ENCODE peak calls at places on chromosomes 4 and X, in five cellular contexts. J, N, D, U and Z are unnamed samples.

GRCh38 chr4:185993328-185993973 is 75.5 kb upstream of the TLR3 start:
- DNase-seq in J (no peak), U (no peak), D (no peak), N (no peak), Z (no peak)

GRCh38 chr4:166078383-166078782 is 205.3 kb downstream of the TLL1 start:
- DNase-seq in N (no peak), U (no peak), D (no peak), J (no peak), Z (no peak)

GRCh38 chr4:80016506-80016905 is 56.5 kb downstream of the ANTXR2 start:
- DNase-seq in J (no peak), U (no peak), D (peak), N (peak), Z (no peak)

GRCh38 chr4:24973471-24974251 is 57.1 kb downstream of the LGI2 start:
- DNase-seq in J (peak), N (no peak), U (no peak), D (peak), Z (no peak)

GRCh38 chr4:111213520-111213919 is 590.6 kb upstream of the PITX2 start:
- DNase-seq in N (no peak), U (no peak), J (no peak), D (no peak), Z (no peak)

GRCh38 chr4:113905301-113905700 is 74.1 kb downstream of the ARSJ start:
- DNase-seq in U (no peak), J (no peak), D (no peak), N (no peak), Z (no peak)

GRCh38 chrX:11478971-11479370 is 185.8 kb downstream of the AMELX start:
- DNase-seq in J (no peak), U (no peak), N (peak), D (no peak), Z (no peak)

GRCh38 chrX:10761447-10761846 is 141.1 kb upstream of the MID1 start:
- DNase-seq in N (no peak), J (no peak), D (no peak), U (no peak), Z (no peak)

GRCh38 chrX:115255003-115255402 is 21.1 kb upstream of the LRCH2 start:
- DNase-seq in J (no peak), U (no peak), D (no peak), N (no peak), Z (no peak)

GRCh38 chrX:120145295-120145925 is 13.0 kb upstream of the RHOXF2 start:
- DNase-seq in J (no peak), N (no peak), U (no peak), D (no peak), Z (no peak)

GRCh38 chr4:25919676-25920075 is 5.7 kb downstream of the SMIM20 start:
- DNase-seq in D (no peak), N (no peak), J (peak), U (no peak), Z (no peak)

GRCh38 chrX:72685810-72686465 is 28.2 kb downstream of the PHKA1 start:
- DNase-seq in D (no peak), J (no peak), N (peak), U (no peak), Z (peak)

GRCh38 chr4:87853108-87853507 is 20.3 kb downstream of the MEPE start:
- DNase-seq in J (no peak), U (peak), D (peak), N (peak), Z (no peak)

GRCh38 chrX:103941201-103941975 is 21.0 kb upstream of the TMSB15B start:
- DNase-seq in U (peak), D (peak), J (no peak), N (peak), Z (no peak)

GRCh38 chr4:152065545-152065944 is 304.7 kb upstream of the GATB start:
- DNase-seq in U (no peak), D (no peak), N (no peak), J (no peak), Z (no peak)

GRCh38 chr4:8285143-8285975 is 15.8 kb downstream of the HTRA3 start:
- DNase-seq in U (no peak), N (no peak), D (peak), J (no peak), Z (no peak)

GRCh38 chr4:100095729-100096595 is 94.3 kb downstream of the DDIT4L start:
- DNase-seq in D (peak), J (peak), U (peak), N (peak), Z (peak)

GRCh38 chr4:21134994-21135393 is 434.7 kb downstream of the PACRGL start:
- DNase-seq in U (peak), J (no peak), N (peak), D (peak), Z (no peak)

GRCh38 chrX:154019061-154019621 is 561 bp downstream of the IRAK1 start:
- DNase-seq in J (no peak), U (peak), D (no peak), N (no peak), Z (no peak)

GRCh38 chr4:175330236-175330635 is 412.1 kb downstream of the ADAM29 start:
- DNase-seq in U (no peak), N (no peak), D (no peak), J (no peak), Z (no peak)

GRCh38 chrX:120690344-120690743 is 60.5 kb upstream of the C1GALT1C1 start:
- DNase-seq in N (no peak), J (no peak), U (no peak), D (no peak), Z (no peak)

GRCh38 chr4:55887594-55887993 is 34.1 kb downstream of the EXOC1 start:
- DNase-seq in J (no peak), D (no peak), U (peak), N (no peak), Z (no peak)

DNA sequence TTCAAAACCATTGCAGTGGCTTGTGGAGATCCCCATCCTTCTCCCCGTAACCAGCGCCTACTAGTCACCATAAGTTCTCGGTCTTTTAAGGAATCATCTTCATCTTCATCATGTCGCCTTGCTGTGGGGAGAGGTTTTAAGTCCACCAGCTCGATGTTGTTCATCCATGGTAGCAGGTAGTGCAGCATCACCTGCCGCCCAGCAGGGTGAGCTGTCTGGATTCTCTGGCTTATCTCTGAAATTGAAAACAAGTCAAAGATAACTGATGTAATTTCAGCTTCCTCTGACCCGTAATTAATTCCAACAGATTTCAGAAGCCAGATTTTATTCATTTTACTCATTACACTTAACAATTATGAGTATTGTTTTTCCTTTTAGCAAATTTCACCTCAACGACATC is 67.4 kb downstream of the ZAR1 start:
- DNase-seq in J (no peak), D (no peak), N (no peak), U (no peak), Z (no peak)
- TF ChIP-seq CTCF in J (no peak), D (peak), N (peak), U (peak), Z (peak)

GRCh38 chrX:69412661-69413060 is 91.5 kb upstream of the NALF2 start:
- DNase-seq in U (no peak), N (no peak), D (no peak), J (no peak), Z (no peak)
- H3K4me3 ChIP-seq in U (no peak), N (no peak), D (no peak), J (no peak), Z (no peak)

DNA sequence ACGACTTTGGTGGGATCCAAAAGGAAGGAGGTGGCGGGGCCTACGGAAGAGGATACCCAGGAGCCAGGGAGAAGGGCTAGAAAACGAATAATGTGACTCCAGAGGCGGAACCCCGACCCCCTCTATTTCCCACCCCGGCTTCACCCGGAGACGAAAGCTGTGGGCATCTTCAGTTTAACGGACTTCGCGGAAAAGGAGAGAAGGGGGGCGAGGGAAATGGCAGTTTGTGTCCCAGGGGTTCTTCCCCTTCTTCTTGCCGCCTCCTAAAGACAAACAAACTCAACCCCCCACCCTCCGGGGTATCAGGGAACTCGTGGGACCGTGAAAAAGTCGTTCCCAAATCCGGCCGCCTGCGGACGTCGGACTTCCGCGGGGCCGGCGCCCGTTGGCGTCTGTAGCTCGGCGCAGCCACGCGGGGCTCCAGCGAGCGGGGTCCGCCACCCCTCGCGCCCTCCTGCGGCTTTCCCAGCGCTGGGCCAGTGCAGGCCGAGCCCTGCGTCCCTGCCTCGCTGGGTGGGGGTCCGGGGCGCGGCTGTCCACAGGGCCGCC is 3.6 kb upstream of the LEF1 start:
- DNase-seq in N (no peak), J (no peak), U (peak), D (no peak), Z (no peak)
- TF ChIP-seq CTCF in N (no peak), J (peak), U (peak), D (no peak), Z (no peak)

GRCh38 chr4:153788419-153789276 is at the start of gene SFRP2:
- DNase-seq in D (no peak), U (peak), N (no peak), J (no peak), Z (no peak)

GRCh38 chr4:153785830-153786721 is 2.8 kb downstream of the SFRP2 start:
- DNase-seq in N (peak), U (peak), D (no peak), J (no peak), Z (no peak)

GRCh38 chr4:153789741-153790651 is 1.1 kb upstream of the SFRP2 start:
- DNase-seq in U (peak), J (no peak), N (no peak), D (no peak), Z (no peak)

GRCh38 chr4:153788064-153788418 is 842 bp downstream of the SFRP2 start:
- DNase-seq in U (peak), J (no peak), D (no peak), N (no peak), Z (no peak)

GRCh38 chr4:153787156-153787555 is 1.7 kb downstream of the SFRP2 start:
- DNase-seq in N (no peak), J (no peak), D (no peak), U (peak), Z (no peak)
- H3K4me3 ChIP-seq in N (no peak), J (no peak), D (peak), U (peak), Z (no peak)

GRCh38 chrX:15127010-15127409 is 142.9 kb downstream of the ASB9 start:
- DNase-seq in N (no peak), J (no peak), U (no peak), D (no peak), Z (no peak)
- TF ChIP-seq CTCF in N (peak), J (no peak), U (peak), D (peak), Z (no peak)

DNA sequence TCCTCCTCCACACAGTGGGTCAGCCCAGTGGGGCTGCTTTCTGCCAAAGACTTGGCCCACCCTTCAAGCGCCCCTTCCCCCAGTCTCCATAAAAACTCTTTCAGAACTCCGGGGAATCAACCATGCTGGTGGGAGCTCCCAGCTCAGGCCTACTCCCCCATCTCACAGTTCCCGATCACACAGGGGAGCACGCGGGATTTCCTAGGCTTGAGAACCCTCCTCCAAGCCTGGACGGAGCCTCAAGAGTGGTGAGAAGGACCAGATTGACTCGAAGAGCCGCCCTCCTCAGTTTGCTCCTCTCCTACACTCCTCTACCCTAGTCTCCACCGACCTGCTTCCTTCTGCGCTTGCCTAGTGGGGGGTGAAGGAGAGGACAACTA is 77.4 kb downstream of the RLIM start:
- DNase-seq in U (no peak), N (peak), J (no peak), D (no peak), Z (no peak)
- H3K4me3 ChIP-seq in U (peak), N (peak), J (peak), D (peak), Z (peak)

GRCh38 chr4:118836763-118837507 is 1.0 kb upstream of the SEC24D start:
- DNase-seq in U (no peak), J (no peak), D (no peak), N (no peak), Z (no peak)

GRCh38 chr4:118834960-118835895 is 698 bp downstream of the SEC24D start:
- DNase-seq in D (peak), J (peak), N (peak), U (peak), Z (peak)

GRCh38 chr4:118834070-118834469 is 1.9 kb downstream of the SEC24D start:
- DNase-seq in U (no peak), J (no peak), D (no peak), N (peak), Z (no peak)

GRCh38 chr4:118833192-118833820 is 2.6 kb downstream of the SEC24D start:
- DNase-seq in D (no peak), U (no peak), N (no peak), J (no peak), Z (no peak)

GRCh38 chr4:118835896-118836762 is at the start of gene SEC24D:
- DNase-seq in N (peak), U (peak), J (peak), D (peak), Z (peak)
- TF ChIP-seq CTCF in N (no peak), U (peak), J (peak), D (no peak), Z (no peak)

DNA sequence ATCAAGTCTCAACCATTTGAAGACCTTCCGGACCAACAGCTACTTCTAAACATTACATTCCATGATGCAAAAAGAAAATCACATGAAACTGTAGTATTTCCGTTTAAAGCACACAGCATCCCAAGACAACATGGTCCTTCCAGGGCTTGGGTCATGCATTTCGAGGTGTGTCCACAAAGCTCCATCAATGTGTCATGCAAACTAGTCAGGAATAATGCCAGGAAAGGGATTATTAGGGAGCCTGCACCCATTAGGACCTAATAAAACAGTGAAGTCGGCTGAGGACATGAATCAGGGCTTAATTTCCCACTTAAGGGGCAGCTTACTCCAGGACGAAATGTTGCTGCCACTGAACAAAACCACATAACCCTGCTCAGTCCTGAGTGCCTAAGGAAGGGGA is 177.9 kb downstream of the TSPAN5 start:
- DNase-seq in J (no peak), N (no peak), D (no peak), U (no peak), Z (no peak)
- H3K4me3 ChIP-seq in J (no peak), N (no peak), D (no peak), U (no peak), Z (no peak)